ENCODE peak calls at places on chromosomes 3 and 15, in four cellular contexts. One of them, this sample, is unnamed.

GRCh38 chr3:42652611-42653302 is 740 bp upstream of the ZBTB47 start:
- DNase-seq in GM12878: peak; percentile 16
- DNase-seq in K562: peak; percentile 79
- DNase-seq in GM12892: no peak
- DNase-seq in this sample: peak; percentile 30

GRCh38 chr3:52453496-52454234 is at the start of gene TNNC1:
- DNase-seq in K562: no peak
- DNase-seq in GM12878: no peak
- DNase-seq in GM12892: no peak
- DNase-seq in this sample: no peak

GRCh38 chr3:50345586-50345985 is at the start of gene ZMYND10:
- DNase-seq in GM12892: peak; percentile 76
- DNase-seq in K562: peak; percentile 78
- DNase-seq in GM12878: no peak
- DNase-seq in this sample: peak; percentile 80

GRCh38 chr3:196355668-196356067 is 17.5 kb upstream of the TM4SF19 start:
- DNase-seq in GM12878: no peak
- DNase-seq in GM12892: no peak
- DNase-seq in K562: no peak
- DNase-seq in this sample: no peak

GRCh38 chr3:76585794-76586392 is 454.0 kb upstream of the ROBO2 start:
- DNase-seq in GM12892: no peak
- DNase-seq in K562: peak; percentile 1
- DNase-seq in GM12878: no peak
- DNase-seq in this sample: no peak

GRCh38 chr3:30964612-30965011 is 70.2 kb upstream of the GADL1 start:
- DNase-seq in GM12878: peak; percentile 30
- DNase-seq in K562: no peak
- DNase-seq in GM12892: no peak
- DNase-seq in this sample: no peak

GRCh38 chr3:33420966-33421365 is 19.2 kb downstream of the UBP1 start:
- DNase-seq in K562: no peak
- DNase-seq in GM12878: no peak
- DNase-seq in GM12892: no peak
- DNase-seq in this sample: no peak

GRCh38 chr3:195253981-195254432 is 17.0 kb downstream of the XXYLT1 start:
- DNase-seq in GM12892: no peak
- DNase-seq in GM12878: no peak
- DNase-seq in K562: no peak
- DNase-seq in this sample: no peak

GRCh38 chr3:172859035-172859434 is 108.5 kb downstream of the ECT2 start:
- DNase-seq in K562: peak; percentile 26
- DNase-seq in GM12892: no peak
- DNase-seq in GM12878: no peak
- DNase-seq in this sample: no peak

GRCh38 chr3:181418249-181418648 is 293.5 kb upstream of the SOX2 start:
- DNase-seq in K562: no peak
- DNase-seq in GM12892: no peak
- DNase-seq in GM12878: no peak
- DNase-seq in this sample: no peak

GRCh38 chr3:181709537-181710279 is 2.0 kb upstream of the SOX2 start:
- DNase-seq in K562: peak; percentile 51
- DNase-seq in GM12878: no peak
- DNase-seq in GM12892: no peak
- DNase-seq in this sample: no peak

GRCh38 chr3:183587337-183587736 is 31.8 kb upstream of the KLHL6 start:
- DNase-seq in GM12878: no peak
- DNase-seq in K562: no peak
- DNase-seq in GM12892: no peak
- DNase-seq in this sample: no peak

GRCh38 chr3:61940241-61940640 is 378.9 kb downstream of the PTPRG start:
- DNase-seq in K562: no peak
- DNase-seq in GM12878: no peak
- DNase-seq in GM12892: no peak
- DNase-seq in this sample: no peak

GRCh38 chr15:49423906-49424520 is 971 bp downstream of the FGF7 start:
- DNase-seq in GM12892: no peak
- DNase-seq in GM12878: no peak
- DNase-seq in K562: no peak
- DNase-seq in this sample: no peak

DNA sequence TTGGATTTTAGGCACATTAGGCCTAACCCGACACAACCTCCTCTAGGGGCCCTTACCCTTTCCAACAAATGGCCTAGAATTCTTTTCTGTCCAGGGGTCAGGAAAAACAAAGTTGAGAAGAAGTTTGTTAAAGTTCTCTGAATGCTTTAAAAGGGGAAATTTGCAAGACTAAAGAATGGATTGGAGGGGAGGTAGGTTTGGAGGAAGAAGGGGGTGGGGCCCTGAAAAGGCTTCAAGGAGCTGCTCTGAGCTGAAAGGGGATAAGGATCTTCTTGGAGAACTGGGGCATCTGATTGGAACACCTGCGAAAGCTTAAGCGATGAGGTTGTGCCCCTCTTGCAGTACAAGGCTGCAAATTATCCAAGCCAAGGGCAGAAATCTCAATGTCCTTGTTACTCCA is 3.9 kb upstream of the SENP2 start:
- DNase-seq in GM12878: no peak
- DNase-seq in K562: no peak
- DNase-seq in GM12892: no peak
- DNase-seq in this sample: no peak
- TF ChIP-seq POLR2AphosphoS5 in GM12878: no peak
- TF ChIP-seq POLR2AphosphoS5 in K562: no peak
- TF ChIP-seq POLR2AphosphoS5 in GM12892: no peak
- TF ChIP-seq POLR2AphosphoS5 in this sample: no peak

GRCh38 chr15:82294061-82294690 is 31.6 kb downstream of the SAXO2 start:
- DNase-seq in GM12878: no peak
- DNase-seq in K562: no peak
- DNase-seq in GM12892: no peak
- DNase-seq in this sample: no peak
- TF ChIP-seq TAF1 in GM12878: no peak
- TF ChIP-seq TAF1 in K562: no peak
- TF ChIP-seq TAF1 in GM12892: no peak
- TF ChIP-seq TAF1 in this sample: no peak

DNA sequence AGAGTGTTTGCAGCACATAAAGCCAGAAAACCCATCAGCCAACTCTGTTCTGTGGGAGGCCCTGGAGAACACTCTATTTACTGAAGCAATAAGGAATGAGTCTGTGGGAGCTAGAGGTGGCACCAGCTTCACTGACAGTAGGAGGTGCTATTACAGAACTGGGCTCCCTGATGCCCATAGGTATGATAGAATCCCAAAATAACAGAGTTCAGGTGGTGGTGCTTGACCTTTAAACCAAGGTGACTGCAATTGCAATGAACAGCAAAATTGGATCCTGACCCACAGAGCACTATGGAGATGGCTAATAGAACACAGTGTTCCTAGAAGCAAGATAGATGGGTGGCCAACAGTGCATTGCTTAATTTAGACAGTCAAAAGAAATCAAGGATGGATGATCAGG is 95.4 kb upstream of the RNU6-1 start:
- DNase-seq in K562: no peak
- DNase-seq in GM12892: no peak
- DNase-seq in GM12878: no peak
- DNase-seq in this sample: no peak
- TF ChIP-seq POLR2AphosphoS5 in K562: no peak
- TF ChIP-seq POLR2AphosphoS5 in GM12892: no peak
- TF ChIP-seq POLR2AphosphoS5 in GM12878: no peak
- TF ChIP-seq POLR2AphosphoS5 in this sample: no peak

GRCh38 chr3:71466483-71466882 is 117.0 kb downstream of the FOXP1 start:
- DNase-seq in K562: peak; percentile 67
- DNase-seq in GM12878: no peak
- DNase-seq in GM12892: no peak
- DNase-seq in this sample: no peak
- TF ChIP-seq TAF1 in K562: no peak
- TF ChIP-seq TAF1 in GM12878: no peak
- TF ChIP-seq TAF1 in GM12892: no peak
- TF ChIP-seq TAF1 in this sample: no peak

GRCh38 chr3:136346486-136346885 is 96.3 kb downstream of the PCCB start:
- DNase-seq in GM12892: no peak
- DNase-seq in K562: no peak
- DNase-seq in GM12878: no peak
- DNase-seq in this sample: no peak

GRCh38 chr3:136343446-136343845 is 93.3 kb downstream of the PCCB start:
- DNase-seq in GM12878: no peak
- DNase-seq in GM12892: no peak
- DNase-seq in K562: no peak
- DNase-seq in this sample: no peak

DNA sequence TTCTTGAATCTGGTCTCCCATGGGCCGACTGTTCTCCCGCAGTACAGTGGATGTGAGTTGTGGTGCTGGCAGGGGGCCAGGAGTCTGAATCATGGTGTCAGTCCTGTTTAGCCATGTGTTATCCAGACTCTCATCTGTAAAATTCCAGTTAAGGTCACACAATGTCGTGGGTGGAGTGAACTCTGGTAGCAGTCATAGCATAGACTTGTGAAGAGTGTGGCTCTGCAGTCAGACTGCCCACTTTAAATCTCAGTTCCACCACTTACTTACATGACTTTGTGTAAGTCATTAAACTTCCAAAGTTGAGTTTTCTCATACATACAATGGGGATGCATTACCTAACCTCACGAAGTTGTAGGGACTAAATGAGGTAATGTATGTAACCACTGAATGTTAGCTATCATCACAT is 93.7 kb downstream of the PCCB start:
- DNase-seq in K562: peak; percentile 67
- DNase-seq in GM12878: no peak
- DNase-seq in GM12892: no peak
- DNase-seq in this sample: no peak
- TF ChIP-seq POLR2AphosphoS5 in K562: peak; percentile 30
- TF ChIP-seq POLR2AphosphoS5 in GM12878: no peak
- TF ChIP-seq POLR2AphosphoS5 in GM12892: no peak
- TF ChIP-seq POLR2AphosphoS5 in this sample: no peak

DNA sequence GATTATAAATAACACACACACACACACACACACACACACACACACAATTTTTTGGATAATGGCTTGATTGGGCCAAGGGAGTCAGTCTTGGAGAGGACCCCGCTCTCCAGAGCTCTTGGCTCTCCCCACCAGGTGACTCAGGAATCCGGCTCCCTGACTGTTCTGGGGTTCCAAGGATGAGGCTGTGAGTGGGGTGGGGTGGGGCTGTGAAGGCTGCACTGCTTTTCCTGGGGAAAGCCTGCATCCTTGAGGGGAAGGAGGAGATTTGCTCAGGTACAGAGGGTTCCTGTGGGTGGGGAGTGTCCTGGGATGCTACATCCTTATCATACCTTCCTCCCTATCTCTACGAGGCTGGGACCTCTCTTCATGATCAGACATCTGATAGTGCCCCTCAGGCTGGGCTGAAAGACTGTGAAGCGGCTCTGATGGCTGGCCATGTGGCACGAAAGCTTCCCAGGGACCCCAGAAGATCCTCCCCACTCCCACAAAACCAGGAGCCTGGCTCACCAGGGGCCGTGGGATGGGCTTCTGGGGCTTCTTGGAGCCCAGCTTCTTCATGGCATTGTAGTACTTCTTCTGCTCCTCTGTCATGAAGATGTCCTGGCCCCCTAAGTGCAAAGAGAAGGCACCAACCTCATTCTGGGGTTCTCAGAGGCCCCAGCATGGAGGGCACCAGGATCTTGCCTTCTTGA is 59.2 kb downstream of the EXOG start:
- DNase-seq in GM12878: no peak
- DNase-seq in K562: no peak
- DNase-seq in GM12892: no peak
- DNase-seq in this sample: no peak
- TF ChIP-seq TAF1 in GM12878: no peak
- TF ChIP-seq TAF1 in K562: no peak
- TF ChIP-seq TAF1 in GM12892: no peak
- TF ChIP-seq TAF1 in this sample: no peak

GRCh38 chr15:29687939-29688884 is 134.1 kb downstream of the TJP1 start:
- DNase-seq in GM12892: no peak
- DNase-seq in K562: no peak
- DNase-seq in GM12878: no peak
- DNase-seq in this sample: no peak
- TF ChIP-seq POLR2AphosphoS5 in GM12892: no peak
- TF ChIP-seq POLR2AphosphoS5 in K562: no peak
- TF ChIP-seq POLR2AphosphoS5 in GM12878: no peak
- TF ChIP-seq POLR2AphosphoS5 in this sample: no peak

GRCh38 chr3:102057781-102058421 is 208.6 kb downstream of the NFKBIZ start:
- DNase-seq in GM12892: no peak
- DNase-seq in K562: no peak
- DNase-seq in GM12878: peak; percentile 85
- DNase-seq in this sample: peak; percentile 17
- TF ChIP-seq TAF1 in GM12892: no peak
- TF ChIP-seq TAF1 in K562: no peak
- TF ChIP-seq TAF1 in GM12878: no peak
- TF ChIP-seq TAF1 in this sample: no peak

GRCh38 chr3:106078635-106079034 is 209.8 kb upstream of the CBLB start:
- DNase-seq in K562: no peak
- DNase-seq in GM12878: no peak
- DNase-seq in GM12892: no peak
- DNase-seq in this sample: no peak
- TF ChIP-seq POLR2AphosphoS5 in K562: no peak
- TF ChIP-seq POLR2AphosphoS5 in GM12878: no peak
- TF ChIP-seq POLR2AphosphoS5 in GM12892: no peak
- TF ChIP-seq POLR2AphosphoS5 in this sample: no peak

This sample was measured in GM12891.